ENCODE peak calls at places on chromosomes 13 and 19, in nine cellular contexts. J is tibial nerve, N is ovary, W is A549, P is stomach, E is H1, T is transverse colon, R is esophagus muscularis mucosa, Y is HepG2. A is an unnamed sample.

GRCh38 chr13:70087247-70087646 is 20.4 kb upstream of the ATXN8OS start:
- DNase-seq in J (no peak), N (no peak), W (no peak), P (no peak), E (no peak), T (no peak), R (no peak), Y (no peak), A (no peak)

GRCh38 chr13:95793018-95793555 is 116.1 kb downstream of the DNAJC3 start:
- DNase-seq in J (no peak), N (no peak), W (no peak), P (no peak), E (no peak), T (no peak), R (no peak), Y (no peak), A (no peak)

GRCh38 chr19:41398603-41399002 is 985 bp downstream of the BCKDHA start:
- DNase-seq in J (no peak), N (no peak), W (no peak), P (no peak), E (no peak), T (no peak), R (no peak), Y (no peak), A (no peak)

GRCh38 chr19:47190167-47190727 is 40.8 kb downstream of the BBC3 start:
- DNase-seq in J (no peak), N (peak; percentile 63), W (peak; percentile 92), P (peak; percentile 90), E (no peak), T (peak; percentile 79), R (no peak), Y (peak; percentile 96), A (peak; percentile 76)

GRCh38 chr13:36310417-36311108 is 12.9 kb upstream of the CCDC169 start:
- DNase-seq in J (no peak), N (no peak), W (no peak), P (no peak), E (no peak), T (no peak), R (no peak), Y (no peak), A (no peak)

GRCh38 chr13:26342898-26343297 is 89.0 kb downstream of the CDK8 start:
- DNase-seq in J (no peak), N (no peak), W (no peak), P (no peak), E (no peak), T (no peak), R (no peak), Y (no peak), A (no peak)

GRCh38 chr19:53549354-53549753 is 11.4 kb downstream of the ZNF331 start:
- DNase-seq in J (no peak), N (no peak), W (no peak), P (no peak), E (no peak), T (no peak), R (no peak), Y (no peak), A (no peak)

GRCh38 chr13:32535140-32535539 is 3.5 kb downstream of the N4BP2L2 start:
- DNase-seq in J (no peak), N (no peak), W (no peak), P (no peak), E (no peak), T (no peak), R (no peak), Y (no peak), A (no peak)

GRCh38 chr19:55626350-55626749 is 2.0 kb upstream of the ZNF784 start:
- DNase-seq in J (no peak), N (no peak), W (no peak), P (no peak), E (no peak), T (no peak), R (no peak), Y (no peak), A (no peak)

GRCh38 chr19:4606921-4607678 is 32.2 kb upstream of the TNFAIP8L1 start:
- DNase-seq in J (peak; percentile 31), N (peak; percentile 39), W (no peak), P (no peak), E (peak; percentile 74), T (no peak), R (no peak), Y (no peak), A (no peak)

GRCh38 chr13:36750046-36750445 is 69.0 kb upstream of the RFXAP start:
- DNase-seq in J (no peak), N (no peak), W (no peak), P (no peak), E (no peak), T (no peak), R (no peak), Y (no peak), A (no peak)

GRCh38 chr19:51777570-51778460 is 16.8 kb downstream of the FPR2 start:
- DNase-seq in J (no peak), N (peak; percentile 73), W (peak; percentile 85), P (peak; percentile 45), E (peak; percentile 50), T (peak; percentile 56), R (peak; percentile 62), Y (peak; percentile 74), A (peak; percentile 87)

GRCh38 chr19:17829855-17830566 is 8.7 kb upstream of the INSL3 start:
- DNase-seq in J (no peak), N (peak; percentile 90), W (peak; percentile 82), P (no peak), E (peak; percentile 88), T (peak; percentile 33), R (no peak), Y (no peak), A (peak; percentile 73)

GRCh38 chr19:49153167-49153809 is 1.9 kb downstream of the HRC start:
- DNase-seq in J (no peak), N (no peak), W (no peak), P (no peak), E (no peak), T (no peak), R (no peak), Y (no peak), A (no peak)

GRCh38 chr13:112234131-112234875 is 141.9 kb upstream of the SPACA7 start:
- DNase-seq in J (no peak), N (no peak), W (no peak), P (no peak), E (no peak), T (no peak), R (no peak), Y (no peak), A (no peak)

GRCh38 chr19:10270616-10271394 is at the start of gene ICAM1:
- DNase-seq in J (peak; percentile 50), N (peak; percentile 71), W (no peak), P (peak; percentile 72), E (peak; percentile 87), T (peak; percentile 88), R (peak; percentile 98), Y (peak; percentile 83), A (peak; percentile 93)

GRCh38 chr19:6236310-6237291 is 43.2 kb downstream of the MLLT1 start:
- DNase-seq in J (no peak), N (no peak), W (no peak), P (peak; percentile 99), E (no peak), T (peak; percentile 71), R (no peak), Y (no peak), A (no peak)

GRCh38 chr19:41641879-41642485 is 15.1 kb upstream of the CEACAM4 start:
- DNase-seq in J (peak; percentile 30), N (no peak), W (peak; percentile 78), P (peak; percentile 77), E (peak; percentile 75), T (peak; percentile 82), R (no peak), Y (peak; percentile 23), A (no peak)

GRCh38 chr13:53250272-53250875 is 221.8 kb downstream of the OLFM4 start:
- DNase-seq in J (no peak), N (no peak), W (peak; percentile 65), P (no peak), E (no peak), T (no peak), R (no peak), Y (peak; percentile 74), A (no peak)

GRCh38 chr13:33543089-33543459 is 257.5 kb upstream of the STARD13 start:
- DNase-seq in J (no peak), N (no peak), W (no peak), P (no peak), E (no peak), T (no peak), R (no peak), Y (no peak), A (no peak)
- TF ChIP-seq POLR2A in J (no peak), N (no peak), W (no peak), P (no peak), E (peak; percentile 57), T (no peak), R (no peak), Y (no peak), A (no peak)

DNA sequence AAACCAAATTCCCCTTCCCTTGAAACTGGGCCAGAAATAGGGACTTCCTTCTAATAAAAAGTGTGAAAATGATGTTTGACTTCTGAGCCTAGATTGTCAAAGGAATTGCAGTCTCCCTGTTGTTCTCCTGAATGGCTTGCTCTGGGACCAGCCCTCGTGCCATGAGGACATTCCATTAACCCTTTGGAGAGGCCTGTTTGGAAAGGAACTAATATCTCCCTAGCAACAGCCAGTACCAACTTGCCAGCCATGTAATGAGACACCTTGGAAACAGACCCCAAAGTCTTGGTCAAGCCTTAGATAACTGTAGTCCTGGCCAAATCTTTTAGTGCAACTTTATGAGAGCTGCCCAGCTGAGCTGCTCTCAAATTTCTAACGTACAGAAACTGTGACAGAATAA is 8.1 kb upstream of the SIAH3 start:
- DNase-seq in J (no peak), N (no peak), W (no peak), P (no peak), E (no peak), T (no peak), R (peak; percentile 24), Y (no peak), A (no peak)
- TF ChIP-seq EP300 in J (no peak), N (no peak), W (no peak), P (no peak), E (no peak), T (no peak), R (no peak), Y (no peak), A (no peak)

GRCh38 chr19:1221904-1222255 is 15.9 kb downstream of the CBARP start:
- DNase-seq in J (no peak), N (no peak), W (no peak), P (no peak), E (no peak), T (no peak), R (no peak), Y (no peak), A (no peak)
- H3K4me1 ChIP-seq in J (peaks cover 78% of the 10 kb centered on the region), N (peaks cover 3% of the 10 kb centered on the region), W (peaks cover 14% of the 10 kb centered on the region), P (peaks cover 52% of the 10 kb centered on the region), E (peaks cover 2% of the 10 kb centered on the region), T (peaks cover 9% of the 10 kb centered on the region), R (peaks cover 57% of the 10 kb centered on the region), Y (peaks cover 22% of the 10 kb centered on the region), A (no peaks in the 10 kb centered on the region)

DNA sequence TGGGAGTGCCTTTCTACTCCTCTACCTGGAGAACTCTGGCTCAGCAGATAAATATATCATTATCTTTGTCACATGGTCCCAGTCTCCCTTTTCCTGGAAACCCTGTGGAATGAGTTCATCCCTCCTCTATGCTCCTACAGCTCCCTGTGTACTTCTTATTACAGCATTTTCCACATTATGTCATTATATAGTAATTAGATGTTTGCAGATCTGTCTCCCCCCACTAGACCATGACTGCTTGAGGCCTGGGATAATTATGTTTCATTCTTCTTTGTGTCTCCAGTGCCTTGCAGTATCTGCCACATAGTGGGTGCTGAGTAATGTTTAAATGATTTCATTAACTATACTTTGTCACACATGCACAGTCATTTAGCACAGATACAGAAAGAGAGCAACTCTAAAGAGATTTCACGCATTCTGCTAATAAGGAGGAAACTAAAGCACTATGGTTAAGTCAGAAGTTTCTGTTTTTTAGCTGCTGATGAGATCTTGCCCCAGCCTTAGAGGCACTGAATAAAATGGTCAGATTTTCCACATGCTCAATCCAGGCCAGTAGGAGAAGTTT is 66.1 kb upstream of the DIAPH3 start:
- DNase-seq in J (no peak), N (no peak), W (no peak), P (no peak), E (no peak), T (no peak), R (no peak), Y (no peak), A (no peak)
- TF ChIP-seq POLR2A in J (no peak), N (no peak), W (no peak), P (no peak), E (no peak), T (no peak), R (no peak), Y (no peak), A (no peak)

A was measured in sigmoid colon.